ENCODE peak calls at places on chromosomes 4 and X, in five cellular contexts. One of them, this sample, is unnamed.
A peak's percentile ranks its signal among the peaks of the same experiment; 100 is the strongest.

GRCh38 chr4:93813092-93813491 is 15.5 kb upstream of the ATOH1 start:
- DNase-seq in aorta: no peak
- DNase-seq in neuronal stem cell: no peak
- DNase-seq in H9: no peak
- DNase-seq in CD8-positive, alpha-beta T cell: no peak
- DNase-seq in this sample: no peak

GRCh38 chr4:182554736-182555135 is 311.5 kb downstream of the TENM3 start:
- DNase-seq in H9: no peak
- DNase-seq in CD8-positive, alpha-beta T cell: no peak
- DNase-seq in neuronal stem cell: no peak
- DNase-seq in aorta: no peak
- DNase-seq in this sample: no peak

GRCh38 chr4:7742807-7743158 is 196.9 kb downstream of the AFAP1 start:
- DNase-seq in aorta: no peak
- DNase-seq in CD8-positive, alpha-beta T cell: no peak
- DNase-seq in H9: no peak
- DNase-seq in neuronal stem cell: no peak
- DNase-seq in this sample: no peak

GRCh38 chr4:42855779-42856178 is 36.7 kb upstream of the GRXCR1 start:
- DNase-seq in H9: no peak
- DNase-seq in CD8-positive, alpha-beta T cell: no peak
- DNase-seq in neuronal stem cell: no peak
- DNase-seq in aorta: no peak
- DNase-seq in this sample: no peak

GRCh38 chr4:7342223-7342576 is 92.5 kb downstream of the PSAPL1 start:
- DNase-seq in aorta: peak; percentile 63
- DNase-seq in H9: no peak
- DNase-seq in neuronal stem cell: no peak
- DNase-seq in CD8-positive, alpha-beta T cell: no peak
- DNase-seq in this sample: no peak

GRCh38 chr4:83906561-83906960 is 370.7 kb downstream of the GPAT3 start:
- DNase-seq in H9: no peak
- DNase-seq in neuronal stem cell: no peak
- DNase-seq in aorta: no peak
- DNase-seq in CD8-positive, alpha-beta T cell: no peak
- DNase-seq in this sample: no peak

GRCh38 chrX:56813318-56813837 is 84.3 kb downstream of the NBDY start:
- DNase-seq in aorta: peak; percentile 57
- DNase-seq in CD8-positive, alpha-beta T cell: peak; percentile 28
- DNase-seq in neuronal stem cell: no peak
- DNase-seq in H9: peak; percentile 14
- DNase-seq in this sample: no peak

GRCh38 chr4:173182403-173182802 is 13.8 kb downstream of the GALNT7 start:
- DNase-seq in aorta: no peak
- DNase-seq in CD8-positive, alpha-beta T cell: no peak
- DNase-seq in H9: no peak
- DNase-seq in neuronal stem cell: no peak
- DNase-seq in this sample: no peak

DNA sequence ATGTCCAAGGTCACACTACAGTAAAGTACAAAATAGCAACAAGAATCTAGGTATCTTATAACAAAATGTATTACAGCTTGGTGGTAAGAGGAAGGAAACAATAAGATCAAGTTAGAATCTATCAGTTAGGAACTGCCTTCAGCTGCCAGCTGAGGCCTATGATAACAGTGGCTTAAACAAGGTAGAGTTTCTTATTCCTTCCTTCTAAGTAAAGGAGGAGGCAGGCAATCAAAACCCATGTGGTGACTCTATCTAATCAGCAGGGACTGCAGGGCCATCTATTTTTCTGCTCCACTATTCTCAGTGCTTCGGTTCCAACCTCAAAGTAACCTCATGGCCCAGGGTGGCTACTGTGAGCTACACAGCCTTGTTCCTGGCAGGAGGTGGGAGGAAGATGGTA is 10.9 kb downstream of the SH3D19 start:
- DNase-seq in aorta: no peak
- DNase-seq in H9: no peak
- DNase-seq in CD8-positive, alpha-beta T cell: no peak
- DNase-seq in neuronal stem cell: no peak
- DNase-seq in this sample: no peak
- H3K27ac ChIP-seq in aorta: no peak overlapping the region
- H3K27ac ChIP-seq in H9: no peak overlapping the region
- H3K27ac ChIP-seq in CD8-positive, alpha-beta T cell: no peak overlapping the region
- H3K27ac ChIP-seq in neuronal stem cell: no peak overlapping the region
- H3K27ac ChIP-seq in this sample: no peak overlapping the region

GRCh38 chrX:23012162-23012561 is 12.4 kb downstream of the DDX53 start:
- DNase-seq in H9: no peak
- DNase-seq in CD8-positive, alpha-beta T cell: no peak
- DNase-seq in aorta: no peak
- DNase-seq in neuronal stem cell: no peak
- DNase-seq in this sample: no peak

GRCh38 chrX:23008431-23009099 is 8.8 kb downstream of the DDX53 start:
- DNase-seq in neuronal stem cell: no peak
- DNase-seq in CD8-positive, alpha-beta T cell: no peak
- DNase-seq in aorta: no peak
- DNase-seq in H9: no peak
- DNase-seq in this sample: no peak

GRCh38 chrX:23012636-23013035 is 12.9 kb downstream of the DDX53 start:
- DNase-seq in H9: no peak
- DNase-seq in neuronal stem cell: no peak
- DNase-seq in aorta: no peak
- DNase-seq in CD8-positive, alpha-beta T cell: no peak
- DNase-seq in this sample: no peak
- H3K27ac ChIP-seq in H9: no peak overlapping the region
- H3K27ac ChIP-seq in neuronal stem cell: no peak overlapping the region
- H3K27ac ChIP-seq in aorta: no peak overlapping the region
- H3K27ac ChIP-seq in CD8-positive, alpha-beta T cell: no peak overlapping the region
- H3K27ac ChIP-seq in this sample: no peak overlapping the region

DNA sequence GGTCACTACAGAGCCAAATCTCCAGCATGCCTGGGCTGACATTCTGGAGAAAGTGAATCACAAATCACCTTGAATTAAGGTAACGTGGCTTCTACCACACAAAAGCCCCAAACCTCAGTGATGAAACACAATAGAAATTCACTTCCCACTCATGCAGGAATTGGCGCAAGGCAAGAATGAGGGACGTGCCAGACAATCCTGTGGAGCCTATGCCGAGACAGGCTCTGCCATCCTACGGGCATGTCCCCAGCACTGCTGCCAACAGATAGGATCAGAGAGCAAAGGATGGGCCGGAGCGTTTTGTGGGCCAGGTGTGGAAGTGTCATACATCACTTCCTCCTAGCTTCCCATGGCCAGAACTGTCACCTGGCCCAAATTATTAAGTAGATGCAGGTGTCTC is 118.0 kb downstream of the IRF2 start:
- DNase-seq in neuronal stem cell: no peak
- DNase-seq in aorta: no peak
- DNase-seq in CD8-positive, alpha-beta T cell: no peak
- DNase-seq in H9: peak; percentile 8
- DNase-seq in this sample: no peak
- H3K27ac ChIP-seq in neuronal stem cell: no peak overlapping the region
- H3K27ac ChIP-seq in aorta: no peak overlapping the region
- H3K27ac ChIP-seq in CD8-positive, alpha-beta T cell: no peak overlapping the region
- H3K27ac ChIP-seq in H9: no peak overlapping the region
- H3K27ac ChIP-seq in this sample: no peak overlapping the region

GRCh38 chrX:107751127-107751526 is 24.5 kb downstream of the TSC22D3 start:
- DNase-seq in aorta: no peak
- DNase-seq in H9: no peak
- DNase-seq in CD8-positive, alpha-beta T cell: no peak
- DNase-seq in neuronal stem cell: no peak
- DNase-seq in this sample: no peak

GRCh38 chrX:107752037-107752436 is 23.6 kb downstream of the TSC22D3 start:
- DNase-seq in neuronal stem cell: no peak
- DNase-seq in aorta: peak; percentile 4
- DNase-seq in CD8-positive, alpha-beta T cell: no peak
- DNase-seq in H9: no peak
- DNase-seq in this sample: no peak

GRCh38 chrX:107750263-107750662 is 25.3 kb downstream of the TSC22D3 start:
- DNase-seq in H9: peak; percentile 73
- DNase-seq in neuronal stem cell: no peak
- DNase-seq in aorta: peak; percentile 22
- DNase-seq in CD8-positive, alpha-beta T cell: no peak
- DNase-seq in this sample: no peak

GRCh38 chrX:107747596-107748161 is 27.9 kb downstream of the TSC22D3 start:
- DNase-seq in aorta: peak; percentile 61
- DNase-seq in neuronal stem cell: no peak
- DNase-seq in H9: no peak
- DNase-seq in CD8-positive, alpha-beta T cell: no peak
- DNase-seq in this sample: no peak

GRCh38 chrX:107748490-107748889 is 27.1 kb downstream of the TSC22D3 start:
- DNase-seq in CD8-positive, alpha-beta T cell: no peak
- DNase-seq in H9: no peak
- DNase-seq in aorta: no peak
- DNase-seq in neuronal stem cell: no peak
- DNase-seq in this sample: no peak
- H3K27ac ChIP-seq in CD8-positive, alpha-beta T cell: no peak overlapping the region
- H3K27ac ChIP-seq in H9: no peak overlapping the region
- H3K27ac ChIP-seq in aorta: no peak overlapping the region
- H3K27ac ChIP-seq in neuronal stem cell: no peak overlapping the region
- H3K27ac ChIP-seq in this sample: peak overlapping the region; percentile 79

GRCh38 chrX:31932769-31933168 is 860.9 kb upstream of the FTHL17 start:
- DNase-seq in CD8-positive, alpha-beta T cell: no peak
- DNase-seq in aorta: no peak
- DNase-seq in neuronal stem cell: no peak
- DNase-seq in H9: no peak
- DNase-seq in this sample: no peak
- H3K27ac ChIP-seq in CD8-positive, alpha-beta T cell: no peak overlapping the region
- H3K27ac ChIP-seq in aorta: no peak overlapping the region
- H3K27ac ChIP-seq in neuronal stem cell: no peak overlapping the region
- H3K27ac ChIP-seq in H9: no peak overlapping the region
- H3K27ac ChIP-seq in this sample: no peak overlapping the region

This sample was measured in substantia nigra.